ENCODE peak calls at places on chromosome 11, in four cellular contexts. A is transverse colon, B is cardiac muscle cell, I is endodermal cell. X is an unnamed sample.

GRCh38 chr11:29629281-29629680 is 387.5 kb downstream of the KCNA4 start:
- DNase-seq in B (peak), I (peak), A (no peak), X (no peak)

GRCh38 chr11:65777241-65777640 is 3.5 kb downstream of the AP5B1 start:
- DNase-seq in I (no peak), B (no peak), A (no peak), X (no peak)

GRCh38 chr11:65418431-65418680 is 4.2 kb upstream of the NEAT1 start:
- DNase-seq in B (peak), I (no peak), A (no peak), X (no peak)

GRCh38 chr11:132779487-132779886 is 752.8 kb downstream of the OPCML start:
- DNase-seq in A (no peak), B (peak), I (no peak), X (no peak)

GRCh38 chr11:73412308-73412707 is 36.1 kb downstream of the RELT start:
- DNase-seq in B (no peak), I (no peak), A (no peak), X (no peak)

GRCh38 chr11:17508306-17508705 is 31.7 kb upstream of the ABCC8 start:
- DNase-seq in B (no peak), I (no peak), A (no peak), X (no peak)

GRCh38 chr11:44753965-44754645 is 27.3 kb downstream of the TSPAN18 start:
- DNase-seq in B (no peak), I (peak), A (no peak), X (no peak)

GRCh38 chr11:61683961-61684869 is 4.0 kb downstream of the DAGLA start:
- DNase-seq in B (no peak), A (no peak), I (peak), X (peak)

GRCh38 chr11:123585206-123585605 is 69.2 kb downstream of the SCN3B start:
- DNase-seq in B (no peak), A (peak), I (no peak), X (no peak)

GRCh38 chr11:1889941-1890855 is 1.5 kb downstream of the PRR33 start:
- DNase-seq in A (no peak), B (no peak), I (no peak), X (no peak)

GRCh38 chr11:64298966-64299846 is 952 bp upstream of the CATSPERZ start:
- DNase-seq in B (peak), I (no peak), A (peak), X (no peak)

GRCh38 chr11:45995342-45995734 is 72.9 kb downstream of the LARGE2 start:
- DNase-seq in A (no peak), I (no peak), B (peak), X (no peak)

GRCh38 chr11:102468636-102469195 is 16.2 kb upstream of the TMEM123 start:
- DNase-seq in A (no peak), I (no peak), B (no peak), X (no peak)

GRCh38 chr11:14320020-14320419 is 39.0 kb downstream of the RRAS2 start:
- DNase-seq in A (peak), I (no peak), B (no peak), X (peak)

GRCh38 chr11:102317768-102318103 is 452 bp downstream of the BIRC3 start:
- DNase-seq in I (no peak), A (no peak), B (no peak), X (no peak)

GRCh38 chr11:68127791-68128681 is 6.8 kb upstream of the CHKA start:
- DNase-seq in A (peak), I (peak), B (peak), X (no peak)

GRCh38 chr11:16632295-16633200 is 105.9 kb upstream of the C11orf58 start:
- DNase-seq in B (peak), I (peak), A (no peak), X (no peak)

GRCh38 chr11:121551463-121551862 is 98.7 kb upstream of the SORL1-AS1 start:
- DNase-seq in B (no peak), A (no peak), I (no peak), X (no peak)

GRCh38 chr11:128365044-128365443 is 222.3 kb downstream of the ETS1 start:
- DNase-seq in B (peak), I (no peak), A (no peak), X (peak)

GRCh38 chr11:67260406-67260805 is 5.9 kb upstream of the GRK2 start:
- DNase-seq in B (no peak), A (no peak), I (no peak), X (no peak)

GRCh38 chr11:45262900-45263299 is 23.2 kb downstream of the SYT13 start:
- DNase-seq in A (peak), I (no peak), B (no peak), X (no peak)

GRCh38 chr11:134142536-134142935 is 73.7 kb downstream of the JAM3 start:
- DNase-seq in I (no peak), B (no peak), A (no peak), X (no peak)

GRCh38 chr11:76671626-76672309 is 1.2 kb upstream of the LRRC32 start:
- DNase-seq in A (no peak), I (no peak), B (no peak), X (no peak)

GRCh38 chr11:13876423-13876822 is 86.1 kb upstream of the SPON1 start:
- DNase-seq in B (peak), A (no peak), I (no peak), X (no peak)

DNA sequence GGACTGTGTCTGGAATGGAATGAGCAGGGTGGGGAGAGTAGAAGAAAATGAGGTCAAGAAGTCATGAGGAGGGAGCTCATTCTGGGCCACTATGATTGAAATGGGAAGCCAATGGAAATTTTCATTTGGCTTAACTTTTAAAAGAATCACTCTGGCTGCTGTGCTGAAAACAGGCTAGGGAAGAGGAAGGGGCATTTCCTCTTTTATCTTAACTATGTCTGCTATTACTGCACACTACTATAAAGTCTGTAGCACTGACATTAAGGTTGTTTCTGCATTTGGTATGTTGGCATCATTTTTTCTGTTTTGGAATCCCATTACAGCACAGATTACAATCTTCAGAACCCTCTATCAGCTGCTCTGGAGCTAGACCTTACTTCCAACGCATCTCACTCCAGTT is 8.2 kb downstream of the PATL1 start:
- DNase-seq in A (no peak), I (no peak), B (no peak), X (no peak)
- H3K27ac ChIP-seq in A (no peak), I (no peak), B (no peak), X (no peak)

GRCh38 chr11:75351541-75352416 is at the start of gene ARRB1:
- DNase-seq in B (peak), I (peak), A (peak), X (peak)
- H3K27ac ChIP-seq in B (peak), I (peak), A (peak), X (peak)

GRCh38 chr11:111733655-111734088 is 32.5 kb downstream of the PPP2R1B start:
- DNase-seq in B (no peak), A (no peak), I (peak), X (no peak)

GRCh38 chr11:111734383-111735261 is 31.6 kb downstream of the PPP2R1B start:
- DNase-seq in A (no peak), I (peak), B (no peak), X (no peak)

GRCh38 chr11:111730871-111731591 is 35.2 kb downstream of the PPP2R1B start:
- DNase-seq in A (peak), B (no peak), I (no peak), X (no peak)

GRCh38 chr11:111731839-111732238 is 34.4 kb downstream of the PPP2R1B start:
- DNase-seq in A (no peak), B (no peak), I (no peak), X (no peak)

GRCh38 chr11:111733009-111733408 is 33.2 kb downstream of the PPP2R1B start:
- DNase-seq in B (no peak), A (no peak), I (no peak), X (no peak)
- H3K27ac ChIP-seq in B (peak), A (peak), I (peak), X (no peak)

GRCh38 chr11:94934836-94935235 is 38.5 kb downstream of the CWC15 start:
- DNase-seq in I (no peak), B (no peak), A (no peak), X (no peak)

GRCh38 chr11:94934362-94934761 is 39.0 kb downstream of the CWC15 start:
- DNase-seq in B (no peak), A (no peak), I (peak), X (no peak)

GRCh38 chr11:94932503-94932902 is 40.9 kb downstream of the CWC15 start:
- DNase-seq in I (no peak), A (no peak), B (no peak), X (no peak)

GRCh38 chr11:94938399-94939055 is 34.8 kb downstream of the CWC15 start:
- DNase-seq in A (no peak), B (no peak), I (no peak), X (no peak)

GRCh38 chr11:94933225-94934130 is 39.9 kb downstream of the CWC15 start:
- DNase-seq in B (no peak), A (no peak), I (no peak), X (no peak)
- H3K27ac ChIP-seq in B (no peak), A (peak), I (no peak), X (no peak)

DNA sequence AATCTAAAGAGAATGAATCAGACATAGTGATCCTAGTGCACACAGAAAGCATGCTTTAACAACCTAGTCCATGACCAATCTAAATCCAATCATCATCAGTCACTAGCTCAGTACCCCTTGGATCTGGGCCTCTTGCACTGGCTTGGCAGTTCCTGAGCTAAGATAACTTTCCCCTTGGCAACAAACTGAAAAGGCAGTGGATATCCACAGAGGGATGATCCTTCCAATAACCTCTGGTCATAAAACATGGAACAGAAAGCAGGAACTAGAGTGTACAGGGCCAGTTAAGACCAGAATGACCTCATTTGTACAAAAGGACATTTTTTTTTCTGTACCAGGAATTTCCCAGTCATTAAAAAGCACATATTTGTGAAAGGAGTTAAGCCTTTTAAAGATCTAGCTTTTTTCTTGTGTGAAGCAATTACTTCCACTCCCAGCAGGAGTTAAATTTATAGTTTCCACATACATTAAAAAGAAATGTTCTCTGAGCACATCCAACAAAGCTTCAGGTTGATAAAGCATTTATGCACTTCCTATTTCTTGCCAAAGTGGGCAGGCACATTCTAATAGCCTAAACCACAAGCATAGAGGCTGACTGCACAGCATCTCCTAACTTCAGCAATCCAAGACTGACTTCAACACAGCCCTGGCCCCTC is 30.0 kb downstream of the GUCY1A2 start:
- DNase-seq in I (no peak), B (no peak), A (no peak), X (no peak)
- H3K27ac ChIP-seq in I (no peak), B (no peak), A (no peak), X (no peak)

DNA sequence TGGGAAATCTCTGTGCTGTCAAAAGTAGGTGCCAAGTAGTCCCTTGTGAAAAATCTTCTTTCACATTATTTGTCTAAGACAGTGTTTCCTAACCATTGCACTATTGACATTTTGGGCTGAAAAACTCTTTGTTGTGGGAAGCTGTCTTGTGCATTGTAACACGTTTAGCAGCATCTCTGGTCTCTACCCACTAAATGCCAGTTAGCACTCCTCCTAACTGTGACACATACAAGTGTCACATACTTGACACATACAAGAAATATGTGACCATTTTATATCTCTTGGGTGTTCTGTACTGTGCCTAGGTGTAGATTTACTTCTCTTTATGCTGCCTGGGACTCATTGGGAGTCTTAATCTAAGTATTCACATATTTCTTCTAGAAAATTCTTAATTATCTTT is 57.8 kb downstream of the NXPE1 start:
- DNase-seq in B (no peak), I (no peak), A (no peak), X (no peak)
- H3K27ac ChIP-seq in B (no peak), I (no peak), A (no peak), X (no peak)

GRCh38 chr11:71200761-71201160 is 51.6 kb downstream of the SHANK2 start:
- DNase-seq in I (no peak), A (no peak), B (no peak), X (no peak)
- H3K27ac ChIP-seq in I (no peak), A (no peak), B (no peak), X (no peak)